ENCODE peak calls at places on chromosomes 13 and 19, in nine cellular contexts. K, S, Y, P, J, G, R, H and W are unnamed samples.
A peak's percentile ranks its signal among the peaks of the same experiment; 100 is the strongest.

GRCh38 chr13:41139296-41139966 is 6.8 kb upstream of the KBTBD6 start:
- DNase-seq in P (no peak), H (no peak), Y (no peak), G (no peak), K (no peak), J (peak; percentile 2), S (no peak), R (no peak), W (no peak)

GRCh38 chr13:68099616-68100015 is 869.5 kb upstream of the PCDH9 start:
- DNase-seq in G (peak; percentile 31), H (no peak), K (no peak), S (no peak), R (no peak), Y (no peak), P (no peak), J (peak; percentile 13), W (no peak)

GRCh38 chr13:99582511-99582910 is 81.2 kb downstream of the TM9SF2 start:
- DNase-seq in H (no peak), S (no peak), Y (no peak), K (no peak), G (no peak), J (no peak), P (no peak), R (no peak), W (no peak)

GRCh38 chr13:50130686-50131051 is 115.4 kb downstream of the KCNRG start:
- DNase-seq in R (no peak), P (no peak), G (no peak), K (no peak), S (no peak), H (no peak), Y (peak; percentile 71), J (no peak), W (peak; percentile 64)

GRCh38 chr19:19591133-19591825 is 27.2 kb downstream of the PBX4 start:
- DNase-seq in J (peak; percentile 95), H (no peak), R (peak; percentile 72), K (no peak), Y (no peak), P (peak; percentile 53), S (peak; percentile 59), G (peak; percentile 98), W (no peak)

GRCh38 chr13:20702945-20703784 is at the start of gene IL17D:
- DNase-seq in Y (peak; percentile 66), R (peak; percentile 20), J (no peak), K (no peak), G (peak; percentile 32), S (no peak), H (no peak), P (no peak), W (peak; percentile 60)

GRCh38 chr19:39078436-39079200 is 5.5 kb upstream of the ACP7 start:
- DNase-seq in R (no peak), J (peak; percentile 80), P (no peak), Y (no peak), H (no peak), S (no peak), G (peak; percentile 81), K (no peak), W (no peak)

GRCh38 chr13:99982741-99983400 is 1.3 kb downstream of the ZIC2 start:
- DNase-seq in Y (no peak), R (no peak), J (no peak), P (no peak), H (no peak), S (no peak), G (no peak), K (no peak), W (no peak)

GRCh38 chr13:36543671-36544070 is 111.4 kb downstream of the CCNA1 start:
- DNase-seq in P (no peak), J (no peak), K (no peak), S (no peak), R (no peak), H (no peak), Y (no peak), G (no peak), W (no peak)

GRCh38 chr13:85501616-85502015 is 297.6 kb downstream of the SLITRK6 start:
- DNase-seq in H (no peak), P (no peak), R (no peak), G (no peak), S (no peak), Y (no peak), J (no peak), K (no peak), W (no peak)

DNA sequence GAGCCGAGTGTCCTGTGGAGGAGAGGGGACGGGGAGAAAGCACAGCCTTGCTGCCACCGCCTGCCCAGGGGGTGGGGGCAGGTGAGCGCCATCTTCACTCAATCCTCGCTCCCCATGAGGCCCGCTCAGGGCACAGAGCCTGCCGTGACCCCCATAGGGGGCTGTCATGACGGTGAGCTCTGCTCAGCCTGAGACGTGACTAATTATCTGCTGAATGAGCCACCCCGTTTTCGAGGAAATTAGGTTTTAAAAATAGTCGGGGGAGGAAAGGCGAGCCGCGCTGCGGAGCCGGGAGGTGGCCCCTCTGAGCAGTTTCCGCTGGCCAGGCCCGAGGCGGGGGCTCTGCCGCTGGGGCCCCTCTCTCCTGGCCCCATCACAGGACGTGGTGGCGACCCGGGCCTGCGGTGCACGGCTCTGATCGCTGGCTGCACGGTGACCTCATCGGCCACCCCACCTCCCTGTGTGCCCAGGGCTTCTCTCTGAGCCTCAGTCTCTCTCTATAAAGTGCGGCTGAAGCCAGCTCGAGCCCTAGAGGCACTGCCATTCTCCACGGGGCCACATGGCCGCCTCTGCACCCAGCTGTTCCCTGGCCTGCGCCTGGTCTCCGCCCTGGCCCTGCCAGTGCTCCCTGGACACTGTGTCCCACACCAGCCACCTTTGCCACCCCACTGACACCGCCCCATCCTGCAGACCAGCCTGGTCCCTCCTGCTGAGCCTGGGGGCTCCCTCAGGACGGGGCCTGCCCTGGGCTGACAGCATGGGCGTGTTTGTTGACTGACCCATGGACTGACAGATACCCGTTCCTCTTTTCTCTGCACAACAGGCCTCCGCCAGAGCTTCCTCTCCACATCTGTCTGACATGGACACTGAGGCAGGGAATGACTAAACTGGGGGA is 28.3 kb downstream of the PIP5K1C start:
- DNase-seq in J (no peak), G (no peak), P (no peak), Y (no peak), S (no peak), H (no peak), K (no peak), R (no peak), W (no peak)
- TF ChIP-seq CTCF in J (peak; percentile 22), G (no peak), P (no peak), Y (no peak), S (no peak), H (peak; percentile 20), K (no peak), R (no peak), W (no peak)

DNA sequence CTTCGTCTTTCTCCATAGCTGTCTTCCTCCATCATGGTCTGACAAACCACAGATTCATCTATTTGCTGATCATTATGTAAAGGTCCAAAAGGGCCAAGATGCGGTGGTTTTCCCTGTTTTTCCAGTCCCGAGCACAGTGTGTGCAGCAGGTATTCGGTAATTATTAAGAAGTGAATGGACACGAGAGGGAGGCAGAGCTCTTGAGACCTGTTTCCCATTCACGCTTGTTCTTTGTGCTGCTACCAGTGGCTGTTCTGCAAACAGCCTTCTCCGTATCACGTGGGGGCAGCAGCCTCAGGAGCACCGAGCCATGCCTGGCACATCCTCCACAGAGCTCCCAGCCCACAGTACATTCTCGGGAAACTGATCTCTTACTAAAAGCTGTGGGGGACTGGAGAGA is 50.3 kb downstream of the CCDC70 start:
- DNase-seq in H (no peak), J (no peak), S (no peak), G (no peak), K (no peak), P (peak; percentile 50), R (peak; percentile 40), Y (no peak), W (no peak)
- TF ChIP-seq CTCF in H (no peak), J (no peak), S (no peak), G (no peak), K (no peak), P (no peak), R (peak; percentile 32), Y (no peak), W (no peak)

DNA sequence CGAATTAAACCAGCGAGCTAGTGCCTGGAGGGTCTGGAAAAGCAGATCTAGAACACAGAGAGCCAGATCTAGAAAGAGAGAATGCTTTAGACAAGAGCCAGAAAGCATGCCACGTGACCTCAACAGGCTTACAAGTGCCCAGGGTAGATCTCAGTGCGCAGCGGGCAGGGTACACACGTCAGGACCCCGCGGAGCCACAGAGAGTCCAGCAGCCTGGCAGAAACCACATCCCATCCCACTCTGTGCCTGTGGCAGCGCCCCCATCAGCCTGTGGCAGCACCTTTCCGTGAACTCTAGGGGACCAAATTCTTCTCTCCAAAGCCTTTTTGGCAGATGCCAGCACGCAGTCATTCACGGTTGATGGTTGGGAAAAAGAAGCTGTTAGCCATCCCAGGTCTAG is 5.9 kb downstream of the ARHGEF1 start:
- DNase-seq in Y (no peak), H (no peak), K (no peak), G (no peak), J (no peak), P (no peak), S (no peak), R (no peak), W (no peak)
- TF ChIP-seq CTCF in Y (no peak), H (no peak), K (no peak), G (no peak), J (no peak), P (no peak), S (no peak), R (no peak), W (no peak)

GRCh38 chr13:112588490-112589297 is 741 bp upstream of the TUBGCP3 start:
- DNase-seq in S (no peak), J (no peak), R (peak; percentile 38), K (no peak), Y (no peak), P (no peak), G (no peak), H (no peak), W (no peak)

GRCh38 chr13:112583592-112584277 is 4.2 kb downstream of the TUBGCP3 start:
- DNase-seq in H (no peak), Y (no peak), G (no peak), S (no peak), P (no peak), R (peak; percentile 68), J (no peak), K (no peak), W (no peak)

GRCh38 chr13:112586334-112586733 is 1.6 kb downstream of the TUBGCP3 start:
- DNase-seq in J (no peak), R (no peak), H (no peak), P (no peak), S (no peak), K (no peak), Y (no peak), G (no peak), W (no peak)

GRCh38 chr13:112587767-112588489 is at the start of gene TUBGCP3:
- DNase-seq in P (peak; percentile 87), S (peak; percentile 79), G (peak; percentile 86), K (no peak), J (peak; percentile 41), Y (peak; percentile 90), R (peak; percentile 88), H (peak; percentile 80), W (peak; percentile 90)

DNA sequence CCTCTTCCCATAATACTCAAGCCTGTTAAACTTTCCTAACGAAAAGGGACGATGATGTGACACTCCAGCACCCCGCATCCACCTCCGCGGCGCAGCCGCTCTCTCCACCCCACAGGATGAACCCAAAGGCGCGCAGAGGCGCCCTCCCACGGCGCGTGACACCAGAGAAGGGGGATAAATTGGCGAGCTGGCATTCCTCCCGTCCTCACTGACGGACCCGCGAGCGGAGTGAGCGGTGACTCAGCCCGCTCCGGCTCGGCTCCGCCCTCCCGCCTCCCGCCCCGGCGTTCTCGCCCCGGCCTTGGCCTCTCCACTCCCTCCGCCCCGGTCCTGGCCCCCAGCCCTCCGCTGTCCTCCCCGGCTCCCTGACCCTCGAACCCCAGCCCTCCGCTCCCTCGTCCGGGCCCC is 590 bp downstream of the TUBGCP3 start:
- DNase-seq in P (peak; percentile 82), Y (peak; percentile 90), R (peak; percentile 87), J (peak; percentile 67), G (peak; percentile 92), H (peak; percentile 93), K (peak; percentile 76), S (peak; percentile 88), W (peak; percentile 82)
- TF ChIP-seq CTCF in P (no peak), Y (no peak), R (no peak), J (no peak), G (no peak), H (no peak), K (no peak), S (no peak), W (no peak)